ENCODE peak calls at places on chromosomes 7 and 10, in eight cellular contexts. D, J, O, U, Q, V, R and P are unnamed samples. For H3K36me3 and H3K27me3, the result is how much of the 10 kb centered on the place peaks cover.

GRCh38 chr10:65602182-65602865 is 1323.5 kb upstream of the LRRTM3 start:
- DNase-seq in D (no peak), J (no peak), O (no peak), U (no peak), Q (no peak), V (no peak), R (no peak), P (no peak)

GRCh38 chr7:127382301-127383085 is 10.0 kb downstream of the ZNF800 start:
- DNase-seq in D (no peak), J (no peak), O (no peak), U (no peak), Q (no peak), V (no peak), R (no peak), P (no peak)

GRCh38 chr10:48598243-48598935 is 6.5 kb downstream of the ARHGAP22 start:
- DNase-seq in D (no peak), J (no peak), O (no peak), U (no peak), Q (no peak), V (no peak), R (no peak), P (no peak)

GRCh38 chr10:62278461-62278910 is 9.8 kb upstream of the RTKN2 start:
- DNase-seq in D (no peak), J (no peak), O (no peak), U (no peak), Q (no peak), V (no peak), R (no peak), P (no peak)

GRCh38 chr7:20778063-20778721 is 8.5 kb downstream of the SP8 start:
- DNase-seq in D (no peak), J (no peak), O (peak), U (peak), Q (peak), V (no peak), R (peak), P (peak)

GRCh38 chr10:84333864-84334451 is 5.6 kb downstream of the CCSER2 start:
- DNase-seq in D (no peak), J (no peak), O (no peak), U (no peak), Q (no peak), V (no peak), R (no peak), P (no peak)

GRCh38 chr7:19404912-19405329 is 259.7 kb upstream of the FERD3L start:
- DNase-seq in D (no peak), J (no peak), O (no peak), U (no peak), Q (peak), V (no peak), R (no peak), P (no peak)

GRCh38 chr7:82050792-82051191 is 280.9 kb upstream of the HGF start:
- DNase-seq in D (no peak), J (no peak), O (no peak), U (no peak), Q (peak), V (no peak), R (no peak), P (no peak)

GRCh38 chr10:131494451-131494850 is 182.9 kb upstream of the TCERG1L start:
- DNase-seq in D (no peak), J (no peak), O (no peak), U (no peak), Q (no peak), V (no peak), R (no peak), P (no peak)

GRCh38 chr7:71775648-71776047 is 636.5 kb downstream of the CALN1 start:
- DNase-seq in D (no peak), J (no peak), O (no peak), U (no peak), Q (no peak), V (no peak), R (no peak), P (no peak)

GRCh38 chr10:49111320-49111698 is 4.0 kb downstream of the VSTM4 start:
- DNase-seq in D (no peak), J (no peak), O (no peak), U (no peak), Q (no peak), V (no peak), R (no peak), P (no peak)

GRCh38 chr7:24290004-24290641 is 6.1 kb downstream of the NPY start:
- DNase-seq in D (no peak), J (no peak), O (peak), U (no peak), Q (peak), V (no peak), R (peak), P (peak)

GRCh38 chr7:128311-129080 is 63.9 kb upstream of the FAM20C start:
- DNase-seq in D (no peak), J (no peak), O (no peak), U (no peak), Q (no peak), V (no peak), R (no peak), P (peak)

GRCh38 chr7:17239683-17240521 is 58.5 kb upstream of the AHR start:
- DNase-seq in D (no peak), J (no peak), O (no peak), U (no peak), Q (peak), V (no peak), R (no peak), P (no peak)

GRCh38 chr7:36135700-36136099 is 17.4 kb upstream of the EEPD1 start:
- DNase-seq in D (no peak), J (no peak), O (no peak), U (no peak), Q (no peak), V (no peak), R (no peak), P (no peak)

GRCh38 chr10:113897693-113898618 is 43.5 kb downstream of the NHLRC2 start:
- DNase-seq in D (no peak), J (no peak), O (no peak), U (no peak), Q (peak), V (no peak), R (no peak), P (no peak)

GRCh38 chr10:31484407-31485135 is 165.6 kb downstream of the ZEB1 start:
- DNase-seq in D (no peak), J (no peak), O (no peak), U (no peak), Q (no peak), V (no peak), R (no peak), P (no peak)

GRCh38 chr7:156167417-156167807 is 355.1 kb upstream of the SHH start:
- DNase-seq in D (no peak), J (no peak), O (no peak), U (no peak), Q (no peak), V (no peak), R (no peak), P (no peak)

GRCh38 chr10:97771055-97771811 is 566 bp downstream of the SFRP5 start:
- DNase-seq in D (no peak), J (no peak), O (peak), U (no peak), Q (peak), V (no peak), R (peak), P (peak)

GRCh38 chr7:45033261-45033930 is 33.4 kb downstream of the CCM2 start:
- DNase-seq in D (no peak), J (no peak), O (no peak), U (no peak), Q (no peak), V (no peak), R (peak), P (no peak)

GRCh38 chr10:43078986-43079273 is 2.1 kb downstream of the RET start:
- DNase-seq in D (no peak), J (no peak), O (no peak), U (peak), Q (peak), V (peak), R (peak), P (peak)

GRCh38 chr7:28731092-28731491 is 227.0 kb downstream of the TRIL start:
- DNase-seq in D (no peak), J (no peak), O (no peak), U (no peak), Q (no peak), V (no peak), R (no peak), P (no peak)

GRCh38 chr10:29947701-29948060 is 111.7 kb downstream of the JCAD start:
- DNase-seq in D (peak), J (no peak), O (no peak), U (no peak), Q (no peak), V (no peak), R (no peak), P (peak)

GRCh38 chr7:513521-514166 is 6.0 kb downstream of the PDGFA start:
- DNase-seq in D (no peak), J (no peak), O (peak), U (no peak), Q (no peak), V (no peak), R (no peak), P (no peak)

GRCh38 chr10:79246209-79246581 is 101.1 kb upstream of the PPIF start:
- DNase-seq in D (peak), J (no peak), O (peak), U (no peak), Q (no peak), V (peak), R (no peak), P (no peak)
- H3K4me3 ChIP-seq in D (no peak), J (no peak), O (no peak), U (no peak), Q (no peak), V (no peak), R (no peak), P (no peak)

GRCh38 chr10:18583575-18584270 is 67.7 kb downstream of the NSUN6 start:
- DNase-seq in D (no peak), J (no peak), O (no peak), U (no peak), Q (no peak), V (no peak), R (no peak), P (no peak)
- H3K36me3 ChIP-seq in D (under half), J (under half), O (under half), U (half or more), Q (under half), V (under half), R (under half), P (under half)

GRCh38 chr7:153022796-153023592 is 263.4 kb downstream of the ACTR3B start:
- DNase-seq in D (no peak), J (no peak), O (no peak), U (no peak), Q (no peak), V (no peak), R (no peak), P (peak)
- H3K27me3 ChIP-seq in D (under half), J (under half), O (under half), U (under half), Q (under half), V (under half), R (under half), P (under half)

DNA sequence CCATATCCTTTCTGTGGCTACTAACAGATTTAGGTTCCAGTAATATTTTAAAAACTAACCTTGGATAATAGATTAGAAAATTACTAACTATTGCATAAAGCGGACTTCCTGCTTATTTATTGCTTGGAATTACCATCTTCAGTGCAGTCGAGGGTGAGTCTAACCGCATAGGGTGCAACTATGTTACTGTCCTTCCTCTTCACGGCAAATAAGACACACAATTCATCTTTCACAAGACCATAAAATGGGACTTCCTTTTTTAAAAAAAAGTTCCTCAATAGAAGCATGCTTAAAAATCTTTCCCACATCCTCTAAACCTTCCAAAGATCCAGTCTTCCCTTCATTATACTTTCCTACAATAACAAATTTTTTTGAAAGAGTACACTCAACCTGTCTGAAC is 2.1 kb downstream of the SLC25A40 start:
- DNase-seq in D (no peak), J (no peak), O (no peak), U (no peak), Q (no peak), V (no peak), R (no peak), P (no peak)
- H3K4me3 ChIP-seq in D (no peak), J (no peak), O (no peak), U (no peak), Q (no peak), V (no peak), R (no peak), P (no peak)

GRCh38 chr7:55148571-55148970 is 129.8 kb downstream of the EGFR start:
- DNase-seq in D (peak), J (no peak), O (no peak), U (no peak), Q (no peak), V (no peak), R (no peak), P (no peak)

GRCh38 chr7:55145606-55146005 is 126.8 kb downstream of the EGFR start:
- DNase-seq in D (no peak), J (no peak), O (no peak), U (no peak), Q (no peak), V (no peak), R (no peak), P (no peak)

GRCh38 chr7:55148992-55149391 is 130.2 kb downstream of the EGFR start:
- DNase-seq in D (no peak), J (no peak), O (no peak), U (no peak), Q (no peak), V (no peak), R (no peak), P (no peak)

GRCh38 chr7:55147101-55147500 is 128.3 kb downstream of the EGFR start:
- DNase-seq in D (no peak), J (no peak), O (no peak), U (no peak), Q (no peak), V (no peak), R (no peak), P (no peak)

GRCh38 chr7:55147736-55148135 is 128.9 kb downstream of the EGFR start:
- DNase-seq in D (no peak), J (no peak), O (no peak), U (no peak), Q (no peak), V (no peak), R (no peak), P (no peak)
- H3K36me3 ChIP-seq in D (under half), J (half or more), O (under half), U (under half), Q (under half), V (under half), R (under half), P (under half)

GRCh38 chr10:75293456-75293840 is 57.7 kb upstream of the COMTD1 start:
- DNase-seq in D (no peak), J (no peak), O (peak), U (no peak), Q (no peak), V (no peak), R (peak), P (no peak)

GRCh38 chr10:75294031-75294437 is 58.3 kb upstream of the COMTD1 start:
- DNase-seq in D (no peak), J (peak), O (no peak), U (no peak), Q (no peak), V (no peak), R (no peak), P (peak)

GRCh38 chr10:75294866-75295692 is 59.3 kb upstream of the COMTD1 start:
- DNase-seq in D (peak), J (peak), O (peak), U (peak), Q (peak), V (peak), R (peak), P (peak)

GRCh38 chr10:75295901-75296441 is 60.2 kb upstream of the COMTD1 start:
- DNase-seq in D (no peak), J (peak), O (peak), U (no peak), Q (peak), V (peak), R (peak), P (no peak)

GRCh38 chr10:75294518-75294865 is 58.7 kb upstream of the COMTD1 start:
- DNase-seq in D (no peak), J (no peak), O (peak), U (no peak), Q (peak), V (peak), R (peak), P (peak)
- H3K27me3 ChIP-seq in D (under half), J (under half), O (under half), U (under half), Q (under half), V (under half), R (under half), P (under half)

DNA sequence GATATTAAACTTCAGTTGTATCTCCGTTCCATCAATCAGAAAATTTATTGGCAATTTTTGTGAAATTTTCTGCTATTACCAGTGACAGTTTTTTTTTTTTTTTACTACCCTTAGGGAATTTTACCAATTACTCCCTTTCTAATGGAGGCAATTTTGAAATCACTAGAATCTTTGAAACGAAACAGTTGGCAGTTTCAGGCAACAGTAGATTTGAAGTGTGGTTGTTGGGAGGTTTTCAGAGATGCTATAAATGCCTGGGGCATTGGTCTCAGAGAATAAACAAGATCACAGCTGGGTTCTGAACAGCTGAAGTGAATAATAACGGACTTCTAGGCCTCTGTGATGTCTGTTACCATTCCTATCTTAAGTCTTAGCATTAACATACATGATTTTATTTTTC is 535.9 kb upstream of the POT1 start:
- DNase-seq in D (no peak), J (no peak), O (no peak), U (no peak), Q (no peak), V (no peak), R (no peak), P (no peak)
- H3K4me3 ChIP-seq in D (no peak), J (no peak), O (no peak), U (no peak), Q (no peak), V (no peak), R (no peak), P (no peak)

GRCh38 chr7:107964510-107964909 is 38.5 kb downstream of the LAMB1 start:
- DNase-seq in D (no peak), J (no peak), O (no peak), U (no peak), Q (no peak), V (no peak), R (no peak), P (no peak)

GRCh38 chr7:107968449-107968848 is 34.5 kb downstream of the LAMB1 start:
- DNase-seq in D (no peak), J (no peak), O (no peak), U (no peak), Q (no peak), V (no peak), R (no peak), P (no peak)

GRCh38 chr7:107969856-107970255 is 33.1 kb downstream of the LAMB1 start:
- DNase-seq in D (no peak), J (no peak), O (peak), U (no peak), Q (no peak), V (peak), R (no peak), P (no peak)

GRCh38 chr7:107966701-107967100 is 36.3 kb downstream of the LAMB1 start:
- DNase-seq in D (no peak), J (no peak), O (no peak), U (peak), Q (peak), V (no peak), R (peak), P (peak)

DNA sequence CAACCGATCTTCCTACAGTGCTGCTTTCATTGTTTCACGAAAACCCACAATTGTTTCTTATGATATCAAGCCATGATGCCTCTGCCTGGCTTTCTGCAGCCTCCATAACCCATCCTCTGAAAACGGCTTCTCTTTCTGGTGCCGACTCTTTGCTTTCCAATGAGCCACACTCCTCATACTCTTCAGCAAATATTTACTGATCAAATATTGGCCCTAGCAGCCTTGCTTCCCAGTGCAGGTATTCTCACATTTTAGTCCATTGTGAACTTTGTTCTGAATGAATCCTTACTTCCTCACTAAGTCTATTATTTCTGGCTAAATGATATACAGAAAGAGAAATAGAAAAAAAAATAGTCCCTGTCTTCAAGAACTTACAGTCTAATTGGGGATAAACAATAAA is 35.5 kb downstream of the LAMB1 start:
- DNase-seq in D (no peak), J (no peak), O (no peak), U (no peak), Q (no peak), V (no peak), R (no peak), P (no peak)
- H3K36me3 ChIP-seq in D (under half), J (under half), O (under half), U (under half), Q (under half), V (under half), R (half or more), P (under half)

GRCh38 chr7:150896562-150897209 is 44.4 kb downstream of the AOC1 start:
- DNase-seq in D (no peak), J (no peak), O (no peak), U (no peak), Q (no peak), V (no peak), R (no peak), P (no peak)

GRCh38 chr7:150898475-150899011 is 46.2 kb downstream of the AOC1 start:
- DNase-seq in D (peak), J (peak), O (peak), U (peak), Q (peak), V (peak), R (peak), P (peak)

GRCh38 chr7:150900675-150901074 is 48.4 kb downstream of the AOC1 start:
- DNase-seq in D (no peak), J (no peak), O (no peak), U (no peak), Q (no peak), V (no peak), R (no peak), P (no peak)

GRCh38 chr7:150895809-150896208 is 43.5 kb downstream of the AOC1 start:
- DNase-seq in D (no peak), J (no peak), O (no peak), U (no peak), Q (no peak), V (no peak), R (no peak), P (no peak)

GRCh38 chr7:150897502-150898474 is 45.5 kb downstream of the AOC1 start:
- DNase-seq in D (no peak), J (no peak), O (no peak), U (no peak), Q (no peak), V (no peak), R (no peak), P (no peak)
- H3K27me3 ChIP-seq in D (under half), J (under half), O (under half), U (under half), Q (under half), V (under half), R (under half), P (under half)